ENCODE peak calls at places on chromosomes 3 and 15, in eight cellular contexts. One of them, this sample, is unnamed.
A peak's percentile ranks its signal among the peaks of the same experiment; 100 is the strongest.

GRCh38 chr15:74789171-74789627 is 7.3 kb downstream of the CSK start:
- DNase-seq in HL-60: no peak
- DNase-seq in neural crest cell: no peak
- DNase-seq in esophagus squamous epithelium: no peak
- DNase-seq in Calu3: peak; percentile 73
- DNase-seq in tibial artery: no peak
- DNase-seq in right atrium auricular region: no peak
- DNase-seq in tibial nerve: no peak
- DNase-seq in this sample: no peak

GRCh38 chr3:15611018-15611417 is 9.5 kb downstream of the BTD start:
- DNase-seq in neural crest cell: no peak
- DNase-seq in tibial nerve: no peak
- DNase-seq in right atrium auricular region: no peak
- DNase-seq in tibial artery: no peak
- DNase-seq in esophagus squamous epithelium: no peak
- DNase-seq in Calu3: no peak
- DNase-seq in HL-60: no peak
- DNase-seq in this sample: no peak

GRCh38 chr3:187943677-187944390 is 198.6 kb upstream of the BCL6 start:
- DNase-seq in neural crest cell: no peak
- DNase-seq in HL-60: no peak
- DNase-seq in right atrium auricular region: no peak
- DNase-seq in esophagus squamous epithelium: no peak
- DNase-seq in Calu3: no peak
- DNase-seq in tibial nerve: no peak
- DNase-seq in tibial artery: no peak
- DNase-seq in this sample: no peak

GRCh38 chr15:79811406-79812405 is 85.1 kb downstream of the MTHFS start:
- DNase-seq in right atrium auricular region: peak; percentile 72
- DNase-seq in neural crest cell: no peak
- DNase-seq in tibial nerve: peak; percentile 35
- DNase-seq in HL-60: no peak
- DNase-seq in Calu3: no peak
- DNase-seq in esophagus squamous epithelium: no peak
- DNase-seq in tibial artery: peak; percentile 76
- DNase-seq in this sample: no peak

GRCh38 chr3:194952882-194953281 is 267.2 kb downstream of the FAM43A start:
- DNase-seq in tibial nerve: no peak
- DNase-seq in HL-60: no peak
- DNase-seq in esophagus squamous epithelium: no peak
- DNase-seq in neural crest cell: no peak
- DNase-seq in tibial artery: no peak
- DNase-seq in Calu3: no peak
- DNase-seq in right atrium auricular region: no peak
- DNase-seq in this sample: no peak

GRCh38 chr15:100690786-100691160 is 88.4 kb downstream of the ASB7 start:
- DNase-seq in tibial artery: no peak
- DNase-seq in right atrium auricular region: no peak
- DNase-seq in HL-60: no peak
- DNase-seq in neural crest cell: no peak
- DNase-seq in esophagus squamous epithelium: no peak
- DNase-seq in Calu3: no peak
- DNase-seq in tibial nerve: no peak
- DNase-seq in this sample: no peak

GRCh38 chr3:123657578-123657977 is 72.7 kb upstream of the HACD2 start:
- DNase-seq in tibial artery: no peak
- DNase-seq in right atrium auricular region: no peak
- DNase-seq in HL-60: no peak
- DNase-seq in neural crest cell: no peak
- DNase-seq in tibial nerve: no peak
- DNase-seq in Calu3: no peak
- DNase-seq in esophagus squamous epithelium: no peak
- DNase-seq in this sample: no peak

GRCh38 chr3:139588450-139588849 is 48.9 kb upstream of the RBP1 start:
- DNase-seq in esophagus squamous epithelium: no peak
- DNase-seq in tibial artery: no peak
- DNase-seq in right atrium auricular region: no peak
- DNase-seq in tibial nerve: no peak
- DNase-seq in Calu3: peak; percentile 41
- DNase-seq in HL-60: no peak
- DNase-seq in neural crest cell: no peak
- DNase-seq in this sample: no peak

GRCh38 chr15:69093127-69093526 is 67.3 kb upstream of the GLCE start:
- DNase-seq in HL-60: no peak
- DNase-seq in right atrium auricular region: no peak
- DNase-seq in tibial artery: no peak
- DNase-seq in esophagus squamous epithelium: no peak
- DNase-seq in Calu3: no peak
- DNase-seq in neural crest cell: no peak
- DNase-seq in tibial nerve: no peak
- DNase-seq in this sample: no peak
- TF ChIP-seq CTCF in HL-60: no peak
- TF ChIP-seq CTCF in right atrium auricular region: no peak
- TF ChIP-seq CTCF in tibial artery: no peak
- TF ChIP-seq CTCF in esophagus squamous epithelium: no peak
- TF ChIP-seq CTCF in Calu3: no peak
- TF ChIP-seq CTCF in neural crest cell: no peak
- TF ChIP-seq CTCF in tibial nerve: no peak
- TF ChIP-seq CTCF in this sample: no peak

DNA sequence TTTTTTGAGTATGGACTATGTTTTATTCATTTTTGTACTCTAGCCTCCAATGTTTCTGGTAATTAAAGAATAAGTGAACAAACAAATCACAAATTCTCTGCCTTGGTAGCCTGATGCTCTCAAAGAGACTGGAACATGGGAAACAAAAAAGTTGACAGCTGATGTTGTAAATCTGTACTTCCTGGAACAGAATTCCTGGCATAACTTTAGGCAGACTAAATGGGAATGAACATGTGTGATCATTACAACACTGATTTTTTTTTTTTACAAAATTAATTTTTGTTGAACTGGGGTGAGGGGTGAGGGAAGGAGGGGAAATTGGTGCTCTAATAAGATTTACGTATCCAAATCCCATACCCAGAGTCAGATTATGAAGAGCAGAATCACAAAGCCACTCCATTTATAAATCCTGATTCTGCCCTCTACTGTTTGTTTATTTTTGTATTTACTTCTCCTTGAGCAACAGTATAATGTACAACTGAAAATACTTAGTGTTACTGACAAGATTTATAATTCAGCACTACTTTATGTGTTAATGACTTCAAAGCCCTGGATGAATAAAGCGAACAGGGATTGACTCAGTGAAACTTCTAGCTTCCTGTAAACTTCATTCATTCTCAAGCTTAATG is 165.0 kb downstream of the FRMD5 start:
- DNase-seq in esophagus squamous epithelium: no peak
- DNase-seq in tibial artery: no peak
- DNase-seq in tibial nerve: no peak
- DNase-seq in Calu3: no peak
- DNase-seq in HL-60: no peak
- DNase-seq in neural crest cell: no peak
- DNase-seq in right atrium auricular region: no peak
- DNase-seq in this sample: no peak
- TF ChIP-seq CTCF in esophagus squamous epithelium: no peak
- TF ChIP-seq CTCF in tibial artery: no peak
- TF ChIP-seq CTCF in tibial nerve: no peak
- TF ChIP-seq CTCF in Calu3: no peak
- TF ChIP-seq CTCF in HL-60: no peak
- TF ChIP-seq CTCF in neural crest cell: no peak
- TF ChIP-seq CTCF in right atrium auricular region: peak; percentile 24
- TF ChIP-seq CTCF in this sample: no peak

GRCh38 chr3:128503164-128503651 is 10.2 kb upstream of the GATA2 start:
- DNase-seq in HL-60: no peak
- DNase-seq in tibial artery: no peak
- DNase-seq in Calu3: peak; percentile 34
- DNase-seq in tibial nerve: no peak
- DNase-seq in right atrium auricular region: peak; percentile 48
- DNase-seq in neural crest cell: no peak
- DNase-seq in esophagus squamous epithelium: no peak
- DNase-seq in this sample: no peak
- TF ChIP-seq CTCF in HL-60: no peak
- TF ChIP-seq CTCF in tibial artery: no peak
- TF ChIP-seq CTCF in Calu3: peak; percentile 22
- TF ChIP-seq CTCF in tibial nerve: no peak
- TF ChIP-seq CTCF in right atrium auricular region: peak; percentile 31
- TF ChIP-seq CTCF in neural crest cell: peak; percentile 28
- TF ChIP-seq CTCF in esophagus squamous epithelium: no peak
- TF ChIP-seq CTCF in this sample: no peak

DNA sequence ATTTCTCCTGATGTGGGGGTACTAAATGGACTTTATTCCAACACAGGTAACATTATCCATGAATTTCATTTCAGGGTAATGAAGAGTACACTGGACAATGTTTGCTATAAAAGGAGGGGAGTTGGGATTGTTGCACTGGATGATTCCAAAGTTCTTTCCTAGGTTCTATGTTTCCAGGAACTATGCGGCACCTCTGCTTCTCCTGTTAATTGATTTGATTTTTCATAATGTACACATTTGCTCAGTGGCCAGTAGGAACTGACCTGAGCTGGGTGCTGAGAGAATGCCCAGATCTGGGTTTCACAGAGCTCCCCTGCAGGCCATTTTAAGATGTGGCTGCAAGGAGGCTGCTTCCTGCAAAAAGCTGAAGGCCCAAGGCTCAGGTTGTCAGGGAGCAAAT is 171.7 kb downstream of the KLF13 start:
- DNase-seq in tibial artery: no peak
- DNase-seq in Calu3: no peak
- DNase-seq in esophagus squamous epithelium: no peak
- DNase-seq in tibial nerve: no peak
- DNase-seq in neural crest cell: no peak
- DNase-seq in right atrium auricular region: no peak
- DNase-seq in HL-60: no peak
- DNase-seq in this sample: no peak
- TF ChIP-seq CTCF in tibial artery: no peak
- TF ChIP-seq CTCF in Calu3: no peak
- TF ChIP-seq CTCF in esophagus squamous epithelium: no peak
- TF ChIP-seq CTCF in tibial nerve: no peak
- TF ChIP-seq CTCF in neural crest cell: no peak
- TF ChIP-seq CTCF in right atrium auricular region: no peak
- TF ChIP-seq CTCF in HL-60: no peak
- TF ChIP-seq CTCF in this sample: no peak

GRCh38 chr15:41927516-41927915 is 33.7 kb upstream of the SPTBN5 start:
- DNase-seq in neural crest cell: no peak
- DNase-seq in tibial artery: no peak
- DNase-seq in tibial nerve: no peak
- DNase-seq in Calu3: no peak
- DNase-seq in right atrium auricular region: no peak
- DNase-seq in esophagus squamous epithelium: no peak
- DNase-seq in HL-60: no peak
- DNase-seq in this sample: no peak

GRCh38 chr15:41928100-41928499 is 34.2 kb upstream of the SPTBN5 start:
- DNase-seq in HL-60: no peak
- DNase-seq in tibial artery: peak; percentile 16
- DNase-seq in Calu3: no peak
- DNase-seq in tibial nerve: no peak
- DNase-seq in neural crest cell: no peak
- DNase-seq in esophagus squamous epithelium: no peak
- DNase-seq in right atrium auricular region: no peak
- DNase-seq in this sample: no peak

GRCh38 chr15:41925209-41925608 is 31.4 kb upstream of the SPTBN5 start:
- DNase-seq in esophagus squamous epithelium: no peak
- DNase-seq in HL-60: no peak
- DNase-seq in Calu3: no peak
- DNase-seq in tibial artery: peak; percentile 40
- DNase-seq in tibial nerve: no peak
- DNase-seq in neural crest cell: no peak
- DNase-seq in right atrium auricular region: no peak
- DNase-seq in this sample: no peak

GRCh38 chr15:41928637-41929620 is 35.1 kb upstream of the SPTBN5 start:
- DNase-seq in neural crest cell: no peak
- DNase-seq in tibial nerve: no peak
- DNase-seq in Calu3: no peak
- DNase-seq in HL-60: no peak
- DNase-seq in right atrium auricular region: no peak
- DNase-seq in tibial artery: peak; percentile 83
- DNase-seq in esophagus squamous epithelium: no peak
- DNase-seq in this sample: no peak

GRCh38 chr15:41926184-41927056 is 32.6 kb upstream of the SPTBN5 start:
- DNase-seq in tibial artery: no peak
- DNase-seq in tibial nerve: no peak
- DNase-seq in HL-60: no peak
- DNase-seq in Calu3: no peak
- DNase-seq in esophagus squamous epithelium: no peak
- DNase-seq in right atrium auricular region: no peak
- DNase-seq in neural crest cell: no peak
- DNase-seq in this sample: no peak
- TF ChIP-seq CTCF in tibial artery: no peak
- TF ChIP-seq CTCF in tibial nerve: no peak
- TF ChIP-seq CTCF in HL-60: no peak
- TF ChIP-seq CTCF in Calu3: no peak
- TF ChIP-seq CTCF in esophagus squamous epithelium: no peak
- TF ChIP-seq CTCF in right atrium auricular region: no peak
- TF ChIP-seq CTCF in neural crest cell: no peak
- TF ChIP-seq CTCF in this sample: no peak

DNA sequence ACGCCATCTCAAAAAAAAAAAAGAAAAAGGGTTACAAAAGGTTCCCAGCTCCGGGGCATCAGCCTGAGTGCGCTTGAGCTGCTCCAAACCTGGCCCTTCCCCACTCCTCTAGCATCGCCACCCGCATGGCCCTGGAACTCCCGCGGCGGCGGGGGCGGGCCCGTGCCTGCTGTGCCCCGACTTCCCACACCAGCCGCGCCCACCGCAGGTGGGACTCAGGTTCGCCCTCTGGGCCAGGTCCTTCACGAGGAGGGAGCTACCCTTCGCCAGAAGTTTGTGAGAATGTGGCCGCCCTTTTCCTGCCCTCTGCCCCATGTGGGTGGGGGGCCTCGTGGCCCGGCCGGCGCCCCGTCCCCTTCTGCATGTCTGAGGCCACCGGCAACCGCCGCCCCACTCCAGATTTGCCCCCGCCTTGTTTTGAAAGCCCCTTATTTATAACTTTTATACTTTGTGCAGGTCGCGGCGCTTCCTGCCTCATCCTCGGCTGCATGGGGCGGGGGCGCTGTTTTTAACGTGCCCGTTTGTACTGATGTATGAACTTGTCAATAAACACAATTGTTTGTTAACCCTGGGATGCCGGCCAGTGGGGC is 507 bp upstream of the JMJD7 start:
- DNase-seq in HL-60: no peak
- DNase-seq in tibial artery: no peak
- DNase-seq in esophagus squamous epithelium: no peak
- DNase-seq in tibial nerve: no peak
- DNase-seq in Calu3: no peak
- DNase-seq in right atrium auricular region: no peak
- DNase-seq in neural crest cell: no peak
- DNase-seq in this sample: no peak
- TF ChIP-seq CTCF in HL-60: no peak
- TF ChIP-seq CTCF in tibial artery: no peak
- TF ChIP-seq CTCF in esophagus squamous epithelium: no peak
- TF ChIP-seq CTCF in tibial nerve: no peak
- TF ChIP-seq CTCF in Calu3: no peak
- TF ChIP-seq CTCF in right atrium auricular region: no peak
- TF ChIP-seq CTCF in neural crest cell: no peak
- TF ChIP-seq CTCF in this sample: no peak

GRCh38 chr3:14392231-14392630 is 10.2 kb upstream of the SLC6A6 start:
- DNase-seq in Calu3: no peak
- DNase-seq in esophagus squamous epithelium: no peak
- DNase-seq in HL-60: no peak
- DNase-seq in right atrium auricular region: no peak
- DNase-seq in neural crest cell: no peak
- DNase-seq in tibial artery: no peak
- DNase-seq in tibial nerve: no peak
- DNase-seq in this sample: no peak
- TF ChIP-seq CTCF in Calu3: no peak
- TF ChIP-seq CTCF in esophagus squamous epithelium: no peak
- TF ChIP-seq CTCF in HL-60: no peak
- TF ChIP-seq CTCF in right atrium auricular region: no peak
- TF ChIP-seq CTCF in neural crest cell: no peak
- TF ChIP-seq CTCF in tibial artery: no peak
- TF ChIP-seq CTCF in tibial nerve: no peak
- TF ChIP-seq CTCF in this sample: no peak

This sample was measured in CD14-positive monocyte.